ENCODE peak calls at places on chromosomes 4 and X, in eight cellular contexts. S is D721Med, Z is mesenchymal stem cell, D is left ventricle myocardium superior, J is bronchial epithelial cell, W is astrocyte of the cerebellum, E is NCI-H510A treated with DMSO at 0.1 percent for 48 hours, X is lower lobe of right lung. Y is an unnamed sample.

GRCh38 chr4:40197879-40198689 is 1.3 kb downstream of the RHOH start:
- DNase-seq in S (no peak), Z (no peak), D (no peak), J (no peak), W (no peak), E (no peak), X (no peak), Y (no peak)

GRCh38 chr4:85707591-85707990 is 232.6 kb downstream of the ARHGAP24 start:
- DNase-seq in S (no peak), Z (no peak), D (no peak), J (no peak), W (no peak), E (no peak), X (no peak), Y (no peak)

GRCh38 chr4:15805583-15806517 is 27.7 kb downstream of the CD38 start:
- DNase-seq in S (no peak), Z (peak; percentile 64), D (no peak), J (peak; percentile 70), W (peak; percentile 64), E (peak; percentile 43), X (no peak), Y (peak; percentile 35)

GRCh38 chr4:2248821-2249261 is 6.9 kb upstream of the HAUS3 start:
- DNase-seq in S (peak; percentile 8), Z (no peak), D (no peak), J (no peak), W (no peak), E (no peak), X (peak; percentile 42), Y (no peak)

GRCh38 chr4:164438321-164438720 is 315.6 kb upstream of the SMIM31 start:
- DNase-seq in S (no peak), Z (no peak), D (no peak), J (peak; percentile 73), W (no peak), E (no peak), X (no peak), Y (no peak)

GRCh38 chrX:147781844-147782243 is 129.9 kb upstream of the FMR1 start:
- DNase-seq in S (no peak), Z (no peak), D (no peak), J (no peak), W (no peak), E (no peak), X (no peak), Y (no peak)

GRCh38 chrX:45295587-45295986 is 94.9 kb upstream of the DIPK2B start:
- DNase-seq in S (no peak), Z (peak; percentile 49), D (no peak), J (peak; percentile 52), W (peak; percentile 34), E (peak; percentile 38), X (no peak), Y (no peak)

GRCh38 chrX:73069365-73070035 is 9.8 kb downstream of the PABPC1L2A start:
- DNase-seq in S (no peak), Z (no peak), D (no peak), J (no peak), W (no peak), E (no peak), X (no peak), Y (no peak)

GRCh38 chrX:22110729-22111494 is 78.8 kb downstream of the PHEX start:
- DNase-seq in S (no peak), Z (no peak), D (no peak), J (peak; percentile 59), W (no peak), E (no peak), X (no peak), Y (no peak)

GRCh38 chr4:74112399-74113090 is 13.6 kb upstream of the CXCL2 start:
- DNase-seq in S (no peak), Z (peak; percentile 40), D (peak; percentile 26), J (peak; percentile 71), W (peak; percentile 67), E (no peak), X (no peak), Y (no peak)

GRCh38 chr4:122163301-122163700 is 11.2 kb downstream of the BLTP1 start:
- DNase-seq in S (no peak), Z (no peak), D (no peak), J (no peak), W (no peak), E (peak; percentile 17), X (no peak), Y (no peak)

GRCh38 chr4:14294611-14295010 is 667.1 kb upstream of the BOD1L1 start:
- DNase-seq in S (no peak), Z (no peak), D (no peak), J (no peak), W (peak; percentile 51), E (no peak), X (no peak), Y (no peak)

GRCh38 chr4:170198742-170199141 is 109.0 kb upstream of the AADAT start:
- DNase-seq in S (no peak), Z (peak; percentile 27), D (no peak), J (peak; percentile 46), W (peak; percentile 1), E (no peak), X (no peak), Y (no peak)

GRCh38 chr4:54872246-54872645 is 214.5 kb downstream of the KIT start:
- DNase-seq in S (no peak), Z (peak; percentile 10), D (no peak), J (no peak), W (no peak), E (no peak), X (no peak), Y (no peak)

GRCh38 chr4:106201373-106201772 is 114.6 kb downstream of the TBCK start:
- DNase-seq in S (no peak), Z (peak; percentile 35), D (no peak), J (peak; percentile 35), W (no peak), E (no peak), X (no peak), Y (no peak)

Y was measured in retina.